ENCODE peak calls at places on chromosomes 6 and 20, in six cellular contexts. One of them, this sample, is unnamed.

GRCh38 chr6:145091102-145091826 is 644.1 kb downstream of the EPM2A start:
- DNase-seq in left ventricle myocardium inferior: no peak
- DNase-seq in astrocyte of the spinal cord: no peak
- DNase-seq in mesenteric fat pad: no peak
- DNase-seq in left cardiac atrium: no peak
- DNase-seq in posterior vena cava: no peak
- DNase-seq in this sample: no peak

GRCh38 chr6:169800668-169801395 is 49.4 kb downstream of the ERMARD start:
- DNase-seq in left ventricle myocardium inferior: no peak
- DNase-seq in astrocyte of the spinal cord: peak
- DNase-seq in mesenteric fat pad: peak
- DNase-seq in left cardiac atrium: no peak
- DNase-seq in posterior vena cava: no peak
- DNase-seq in this sample: no peak

GRCh38 chr6:157763129-157763893 is 59.7 kb upstream of the SNX9 start:
- DNase-seq in left ventricle myocardium inferior: no peak
- DNase-seq in astrocyte of the spinal cord: peak
- DNase-seq in mesenteric fat pad: no peak
- DNase-seq in left cardiac atrium: peak
- DNase-seq in posterior vena cava: no peak
- DNase-seq in this sample: peak

GRCh38 chr6:137496392-137496767 is 2.2 kb upstream of the OLIG3 start:
- DNase-seq in left ventricle myocardium inferior: no peak
- DNase-seq in astrocyte of the spinal cord: no peak
- DNase-seq in mesenteric fat pad: no peak
- DNase-seq in left cardiac atrium: no peak
- DNase-seq in posterior vena cava: no peak
- DNase-seq in this sample: no peak

GRCh38 chr20:32685541-32686529 is 12.1 kb upstream of the C20orf203 start:
- DNase-seq in left ventricle myocardium inferior: peak
- DNase-seq in astrocyte of the spinal cord: peak
- DNase-seq in mesenteric fat pad: no peak
- DNase-seq in left cardiac atrium: peak
- DNase-seq in posterior vena cava: peak
- DNase-seq in this sample: no peak

GRCh38 chr6:157314705-157315321 is 8.5 kb downstream of the TMEM242 start:
- DNase-seq in left ventricle myocardium inferior: no peak
- DNase-seq in astrocyte of the spinal cord: peak
- DNase-seq in mesenteric fat pad: no peak
- DNase-seq in left cardiac atrium: no peak
- DNase-seq in posterior vena cava: no peak
- DNase-seq in this sample: peak

GRCh38 chr6:159098636-159099106 is 53.9 kb upstream of the TAGAP start:
- DNase-seq in left ventricle myocardium inferior: no peak
- DNase-seq in astrocyte of the spinal cord: no peak
- DNase-seq in mesenteric fat pad: peak
- DNase-seq in left cardiac atrium: no peak
- DNase-seq in posterior vena cava: no peak
- DNase-seq in this sample: no peak

GRCh38 chr6:113909224-113909856 is 52.2 kb downstream of the MARCKS start:
- DNase-seq in left ventricle myocardium inferior: no peak
- DNase-seq in astrocyte of the spinal cord: peak
- DNase-seq in mesenteric fat pad: no peak
- DNase-seq in left cardiac atrium: no peak
- DNase-seq in posterior vena cava: no peak
- DNase-seq in this sample: peak

GRCh38 chr6:107720762-107721161 is 103.4 kb downstream of the SCML4 start:
- DNase-seq in left ventricle myocardium inferior: no peak
- DNase-seq in astrocyte of the spinal cord: no peak
- DNase-seq in mesenteric fat pad: no peak
- DNase-seq in left cardiac atrium: no peak
- DNase-seq in posterior vena cava: no peak
- DNase-seq in this sample: no peak

GRCh38 chr6:73732845-73733675 is 37.1 kb downstream of the CD109 start:
- DNase-seq in left ventricle myocardium inferior: peak
- DNase-seq in astrocyte of the spinal cord: peak
- DNase-seq in mesenteric fat pad: no peak
- DNase-seq in left cardiac atrium: peak
- DNase-seq in posterior vena cava: peak
- DNase-seq in this sample: peak

GRCh38 chr20:52791091-52791490 is 181.1 kb upstream of the TSHZ2 start:
- DNase-seq in left ventricle myocardium inferior: no peak
- DNase-seq in astrocyte of the spinal cord: no peak
- DNase-seq in mesenteric fat pad: no peak
- DNase-seq in left cardiac atrium: no peak
- DNase-seq in posterior vena cava: no peak
- DNase-seq in this sample: no peak

GRCh38 chr20:53668981-53669380 is 75.3 kb upstream of the ZNF217 start:
- DNase-seq in left ventricle myocardium inferior: no peak
- DNase-seq in astrocyte of the spinal cord: no peak
- DNase-seq in mesenteric fat pad: no peak
- DNase-seq in left cardiac atrium: no peak
- DNase-seq in posterior vena cava: no peak
- DNase-seq in this sample: no peak

GRCh38 chr6:11080296-11080695 is 13.3 kb upstream of the SMIM13 start:
- DNase-seq in left ventricle myocardium inferior: no peak
- DNase-seq in astrocyte of the spinal cord: no peak
- DNase-seq in mesenteric fat pad: no peak
- DNase-seq in left cardiac atrium: no peak
- DNase-seq in posterior vena cava: no peak
- DNase-seq in this sample: no peak

GRCh38 chr20:46683939-46684750 is 5.1 kb downstream of the TP53RK start:
- DNase-seq in left ventricle myocardium inferior: peak
- DNase-seq in astrocyte of the spinal cord: peak
- DNase-seq in mesenteric fat pad: no peak
- DNase-seq in left cardiac atrium: peak
- DNase-seq in posterior vena cava: peak
- DNase-seq in this sample: peak

GRCh38 chr6:89567635-89568390 is 70.7 kb downstream of the LYRM2 start:
- DNase-seq in left ventricle myocardium inferior: no peak
- DNase-seq in astrocyte of the spinal cord: no peak
- DNase-seq in mesenteric fat pad: no peak
- DNase-seq in left cardiac atrium: no peak
- DNase-seq in posterior vena cava: no peak
- DNase-seq in this sample: no peak

GRCh38 chr6:92231220-92231701 is 1188.1 kb downstream of the EPHA7 start:
- DNase-seq in left ventricle myocardium inferior: no peak
- DNase-seq in astrocyte of the spinal cord: no peak
- DNase-seq in mesenteric fat pad: no peak
- DNase-seq in left cardiac atrium: no peak
- DNase-seq in posterior vena cava: no peak
- DNase-seq in this sample: no peak

GRCh38 chr20:18488301-18488700 is 8.7 kb downstream of the RBBP9 start:
- DNase-seq in left ventricle myocardium inferior: no peak
- DNase-seq in astrocyte of the spinal cord: no peak
- DNase-seq in mesenteric fat pad: no peak
- DNase-seq in left cardiac atrium: no peak
- DNase-seq in posterior vena cava: no peak
- DNase-seq in this sample: no peak

GRCh38 chr6:136880748-136881460 is 41.2 kb upstream of the SLC35D3 start:
- DNase-seq in left ventricle myocardium inferior: no peak
- DNase-seq in astrocyte of the spinal cord: no peak
- DNase-seq in mesenteric fat pad: no peak
- DNase-seq in left cardiac atrium: no peak
- DNase-seq in posterior vena cava: no peak
- DNase-seq in this sample: no peak

GRCh38 chr20:33681728-33682353 is 4.3 kb downstream of the E2F1 start:
- DNase-seq in left ventricle myocardium inferior: no peak
- DNase-seq in astrocyte of the spinal cord: no peak
- DNase-seq in mesenteric fat pad: no peak
- DNase-seq in left cardiac atrium: no peak
- DNase-seq in posterior vena cava: no peak
- DNase-seq in this sample: no peak

GRCh38 chr6:118862443-118862842 is 31.5 kb upstream of the ASF1A start:
- DNase-seq in left ventricle myocardium inferior: no peak
- DNase-seq in astrocyte of the spinal cord: no peak
- DNase-seq in mesenteric fat pad: no peak
- DNase-seq in left cardiac atrium: no peak
- DNase-seq in posterior vena cava: no peak
- DNase-seq in this sample: no peak

GRCh38 chr6:34929241-34929978 is 40.4 kb downstream of the ANKS1A start:
- DNase-seq in left ventricle myocardium inferior: no peak
- DNase-seq in astrocyte of the spinal cord: no peak
- DNase-seq in mesenteric fat pad: no peak
- DNase-seq in left cardiac atrium: no peak
- DNase-seq in posterior vena cava: no peak
- DNase-seq in this sample: no peak

GRCh38 chr6:169293196-169293595 is 39.5 kb upstream of the THBS2 start:
- DNase-seq in left ventricle myocardium inferior: no peak
- DNase-seq in astrocyte of the spinal cord: no peak
- DNase-seq in mesenteric fat pad: no peak
- DNase-seq in left cardiac atrium: no peak
- DNase-seq in posterior vena cava: no peak
- DNase-seq in this sample: no peak

GRCh38 chr20:17875981-17876385 is 92.6 kb downstream of the SNX5 start:
- DNase-seq in left ventricle myocardium inferior: no peak
- DNase-seq in astrocyte of the spinal cord: no peak
- DNase-seq in mesenteric fat pad: no peak
- DNase-seq in left cardiac atrium: no peak
- DNase-seq in posterior vena cava: no peak
- DNase-seq in this sample: no peak

GRCh38 chr6:144898741-144899140 is 613.6 kb downstream of the UTRN start:
- DNase-seq in left ventricle myocardium inferior: no peak
- DNase-seq in astrocyte of the spinal cord: no peak
- DNase-seq in mesenteric fat pad: no peak
- DNase-seq in left cardiac atrium: no peak
- DNase-seq in posterior vena cava: no peak
- DNase-seq in this sample: no peak

GRCh38 chr20:22374066-22374465 is 210.3 kb downstream of the FOXA2 start:
- DNase-seq in left ventricle myocardium inferior: no peak
- DNase-seq in astrocyte of the spinal cord: no peak
- DNase-seq in mesenteric fat pad: no peak
- DNase-seq in left cardiac atrium: no peak
- DNase-seq in posterior vena cava: no peak
- DNase-seq in this sample: no peak

GRCh38 chr6:13450628-13451027 is 36.8 kb downstream of the GFOD1 start:
- DNase-seq in left ventricle myocardium inferior: no peak
- DNase-seq in astrocyte of the spinal cord: no peak
- DNase-seq in mesenteric fat pad: no peak
- DNase-seq in left cardiac atrium: no peak
- DNase-seq in posterior vena cava: no peak
- DNase-seq in this sample: no peak

GRCh38 chr6:88547768-88548167 is 381.6 kb upstream of the CNR1 start:
- DNase-seq in left ventricle myocardium inferior: no peak
- DNase-seq in astrocyte of the spinal cord: no peak
- DNase-seq in mesenteric fat pad: no peak
- DNase-seq in left cardiac atrium: no peak
- DNase-seq in posterior vena cava: no peak
- DNase-seq in this sample: no peak

This sample was measured in endothelial cell of umbilical vein.